ENCODE peak calls at places on chromosome 18, in nine cellular contexts. W is stromal cell of bone marrow; X is KBM-7; A is pancreas; V is stimulated activated CD4-positive, alpha-beta T cell treated with anti-CD3 and anti-CD28 coated beads, Interleukin-4, amount 100 ng/mL, for 1 hour; N is T1000; M is midbrain; Y is NCI-H460; C is hepatocyte. G is an unnamed sample.

GRCh38 chr18:62880673-62881364 is 165.5 kb downstream of the PHLPP1 start:
- DNase-seq in W (no peak), X (no peak), A (no peak), V (no peak), N (no peak), M (no peak), Y (no peak), C (no peak), G (no peak)

GRCh38 chr18:63138469-63139340 is 180.9 kb downstream of the BCL2 start:
- DNase-seq in W (no peak), X (peak; percentile 83), A (no peak), V (peak; percentile 19), N (no peak), M (no peak), Y (no peak), C (no peak), G (no peak)

GRCh38 chr18:66867653-66868052 is 263.8 kb upstream of the CDH19 start:
- DNase-seq in W (no peak), X (no peak), A (no peak), V (no peak), N (no peak), M (no peak), Y (peak; percentile 29), C (no peak), G (no peak)

GRCh38 chr18:23105581-23106219 is 29.6 kb upstream of the CABLES1 start:
- DNase-seq in W (no peak), X (no peak), A (no peak), V (no peak), N (peak; percentile 1), M (no peak), Y (no peak), C (no peak), G (peak; percentile 76)

GRCh38 chr18:55735969-55736368 is 148.0 kb upstream of the TCF4 start:
- DNase-seq in W (no peak), X (no peak), A (no peak), V (no peak), N (no peak), M (no peak), Y (no peak), C (no peak), G (no peak)

GRCh38 chr18:59823611-59824195 is 76.1 kb upstream of the PMAIP1 start:
- DNase-seq in W (peak; percentile 72), X (peak; percentile 62), A (no peak), V (peak; percentile 10), N (peak; percentile 39), M (peak; percentile 80), Y (peak; percentile 40), C (peak; percentile 90), G (peak; percentile 68)

GRCh38 chr18:69177702-69178101 is 223.0 kb upstream of the DOK6 start:
- DNase-seq in W (no peak), X (no peak), A (no peak), V (no peak), N (no peak), M (no peak), Y (no peak), C (no peak), G (no peak)

GRCh38 chr18:34650121-34650545 is 60.0 kb upstream of the DTNA start:
- DNase-seq in W (peak; percentile 22), X (no peak), A (no peak), V (no peak), N (no peak), M (no peak), Y (no peak), C (no peak), G (no peak)

GRCh38 chr18:25639601-25640000 is 287.6 kb upstream of the ZNF521 start:
- DNase-seq in W (no peak), X (no peak), A (no peak), V (no peak), N (no peak), M (no peak), Y (no peak), C (no peak), G (no peak)

GRCh38 chr18:76351961-76352581 is 143.0 kb downstream of the ZNF516 start:
- DNase-seq in W (peak; percentile 47), X (peak; percentile 33), A (no peak), V (no peak), N (peak; percentile 32), M (no peak), Y (peak; percentile 11), C (peak; percentile 78), G (peak; percentile 6)

GRCh38 chr18:35810505-35810904 is 162.0 kb upstream of the RMP24 start:
- DNase-seq in W (no peak), X (no peak), A (no peak), V (no peak), N (no peak), M (no peak), Y (no peak), C (no peak), G (no peak)

GRCh38 chr18:58714821-58715220 is 43.6 kb downstream of the MALT1 start:
- DNase-seq in W (no peak), X (no peak), A (no peak), V (no peak), N (no peak), M (no peak), Y (no peak), C (no peak), G (no peak)

GRCh38 chr18:77127769-77128671 is 4.6 kb downstream of the MBP start:
- DNase-seq in W (peak; percentile 87), X (peak; percentile 94), A (no peak), V (no peak), N (peak; percentile 59), M (no peak), Y (peak; percentile 27), C (peak; percentile 59), G (peak; percentile 81)

GRCh38 chr18:13447621-13448020 is 229.1 kb downstream of the LDLRAD4 start:
- DNase-seq in W (peak; percentile 75), X (no peak), A (no peak), V (no peak), N (no peak), M (peak; percentile 37), Y (no peak), C (peak; percentile 77), G (no peak)

GRCh38 chr18:62425465-62426190 is 97.2 kb upstream of the ZCCHC2 start:
- DNase-seq in W (peak; percentile 95), X (peak; percentile 92), A (no peak), V (peak; percentile 16), N (peak; percentile 51), M (peak; percentile 93), Y (peak; percentile 90), C (peak; percentile 93), G (peak; percentile 87)

GRCh38 chr18:12652861-12653401 is 5.0 kb downstream of the SPIRE1 start:
- DNase-seq in W (no peak), X (peak; percentile 55), A (no peak), V (no peak), N (no peak), M (peak; percentile 9), Y (no peak), C (no peak), G (no peak)

GRCh38 chr18:47749195-47749973 is 181.1 kb downstream of the SMAD2 start:
- DNase-seq in W (peak; percentile 38), X (peak; percentile 79), A (peak; percentile 89), V (peak; percentile 83), N (peak; percentile 61), M (peak; percentile 76), Y (peak; percentile 54), C (peak; percentile 90), G (peak; percentile 45)

GRCh38 chr18:7608798-7609197 is 41.7 kb downstream of the PTPRM start:
- DNase-seq in W (no peak), X (no peak), A (no peak), V (no peak), N (no peak), M (no peak), Y (no peak), C (no peak), G (no peak)

GRCh38 chr18:26004827-26005226 is 85.6 kb downstream of the SS18 start:
- DNase-seq in W (no peak), X (peak; percentile 5), A (no peak), V (no peak), N (no peak), M (no peak), Y (no peak), C (no peak), G (no peak)

GRCh38 chr18:62778976-62779869 is 63.9 kb downstream of the PHLPP1 start:
- DNase-seq in W (no peak), X (no peak), A (no peak), V (no peak), N (no peak), M (no peak), Y (no peak), C (no peak), G (no peak)

GRCh38 chr18:21281611-21282010 is 39.6 kb downstream of the GREB1L start:
- DNase-seq in W (no peak), X (no peak), A (no peak), V (no peak), N (no peak), M (no peak), Y (no peak), C (no peak), G (no peak)

GRCh38 chr18:26051845-26052244 is 38.6 kb downstream of the SS18 start:
- DNase-seq in W (no peak), X (no peak), A (no peak), V (no peak), N (no peak), M (peak; percentile 4), Y (no peak), C (no peak), G (peak; percentile 3)

GRCh38 chr18:34801769-34802168 is 91.7 kb downstream of the DTNA start:
- DNase-seq in W (peak; percentile 74), X (no peak), A (no peak), V (no peak), N (no peak), M (no peak), Y (no peak), C (peak; percentile 25), G (no peak)

GRCh38 chr18:79507076-79507545 is 111.4 kb downstream of the NFATC1 start:
- DNase-seq in W (peak; percentile 36), X (peak; percentile 93), A (peak; percentile 69), V (peak; percentile 17), N (no peak), M (peak; percentile 55), Y (no peak), C (no peak), G (no peak)

GRCh38 chr18:3994061-3994687 is 460.9 kb downstream of the DLGAP1 start:
- DNase-seq in W (no peak), X (no peak), A (no peak), V (no peak), N (no peak), M (no peak), Y (no peak), C (no peak), G (no peak)

GRCh38 chr18:38718365-38718901 is 1152.8 kb upstream of the CELF4 start:
- DNase-seq in W (no peak), X (no peak), A (peak; percentile 60), V (no peak), N (no peak), M (no peak), Y (no peak), C (no peak), G (no peak)

G was measured in HT-29.